ENCODE peak calls at places on chromosomes 16 and 17, in six cellular contexts. S is A549, Z is K562, A is HepG2, X is endothelial cell of umbilical vein, Q is GM12878. R is an unnamed sample.

GRCh38 chr16:2953706-2954105 is 10.4 kb upstream of the KREMEN2 start:
- DNase-seq in X (no peak), S (no peak), Q (no peak), Z (no peak), A (no peak), R (no peak)

GRCh38 chr16:58024673-58025350 is 742 bp upstream of the MMP15 start:
- DNase-seq in A (peak; percentile 92), Q (no peak), S (no peak), Z (peak; percentile 70), X (no peak), R (peak; percentile 37)

GRCh38 chr16:66265106-66265415 is 101.4 kb upstream of the CDH5 start:
- DNase-seq in A (no peak), X (no peak), Q (no peak), S (no peak), Z (no peak), R (no peak)

GRCh38 chr16:79093554-79093967 is 507.0 kb downstream of the MAF start:
- DNase-seq in S (no peak), X (no peak), A (no peak), Q (no peak), Z (no peak), R (peak; percentile 97)

GRCh38 chr17:32503251-32504165 is 16.7 kb downstream of the CDK5R1 start:
- DNase-seq in A (no peak), Q (peak; percentile 98), S (no peak), X (peak; percentile 35), Z (no peak), R (peak; percentile 71)

GRCh38 chr17:65564793-65565192 is 3.3 kb upstream of the AXIN2 start:
- DNase-seq in Q (no peak), S (no peak), A (peak; percentile 83), Z (no peak), X (no peak), R (no peak)

GRCh38 chr16:50902457-50902856 is 160.6 kb downstream of the CYLD start:
- DNase-seq in A (no peak), X (no peak), Q (no peak), S (no peak), Z (no peak), R (peak; percentile 40)

GRCh38 chr17:58831780-58832179 is 76.1 kb downstream of the PPM1E start:
- DNase-seq in S (no peak), Q (no peak), Z (no peak), X (no peak), A (no peak), R (no peak)

GRCh38 chr16:58048914-58049696 is 23.6 kb downstream of the MMP15 start:
- DNase-seq in Z (no peak), A (no peak), X (no peak), Q (no peak), S (no peak), R (no peak)

GRCh38 chr16:68985855-68986254 is 119.6 kb upstream of the HAS3 start:
- DNase-seq in A (no peak), Z (peak; percentile 43), X (no peak), S (no peak), Q (no peak), R (no peak)

GRCh38 chr17:75078097-75079022 is 9.4 kb upstream of the SLC16A5 start:
- DNase-seq in Z (no peak), Q (peak; percentile 40), A (no peak), S (peak; percentile 86), X (no peak), R (peak; percentile 57)

GRCh38 chr17:76914937-76915336 is 46.7 kb downstream of the MGAT5B start:
- DNase-seq in Q (no peak), Z (no peak), S (no peak), A (peak; percentile 82), X (no peak), R (no peak)

GRCh38 chr16:16045311-16045710 is 95.9 kb downstream of the ABCC1 start:
- DNase-seq in Z (no peak), X (no peak), A (no peak), S (no peak), Q (no peak), R (no peak)

DNA sequence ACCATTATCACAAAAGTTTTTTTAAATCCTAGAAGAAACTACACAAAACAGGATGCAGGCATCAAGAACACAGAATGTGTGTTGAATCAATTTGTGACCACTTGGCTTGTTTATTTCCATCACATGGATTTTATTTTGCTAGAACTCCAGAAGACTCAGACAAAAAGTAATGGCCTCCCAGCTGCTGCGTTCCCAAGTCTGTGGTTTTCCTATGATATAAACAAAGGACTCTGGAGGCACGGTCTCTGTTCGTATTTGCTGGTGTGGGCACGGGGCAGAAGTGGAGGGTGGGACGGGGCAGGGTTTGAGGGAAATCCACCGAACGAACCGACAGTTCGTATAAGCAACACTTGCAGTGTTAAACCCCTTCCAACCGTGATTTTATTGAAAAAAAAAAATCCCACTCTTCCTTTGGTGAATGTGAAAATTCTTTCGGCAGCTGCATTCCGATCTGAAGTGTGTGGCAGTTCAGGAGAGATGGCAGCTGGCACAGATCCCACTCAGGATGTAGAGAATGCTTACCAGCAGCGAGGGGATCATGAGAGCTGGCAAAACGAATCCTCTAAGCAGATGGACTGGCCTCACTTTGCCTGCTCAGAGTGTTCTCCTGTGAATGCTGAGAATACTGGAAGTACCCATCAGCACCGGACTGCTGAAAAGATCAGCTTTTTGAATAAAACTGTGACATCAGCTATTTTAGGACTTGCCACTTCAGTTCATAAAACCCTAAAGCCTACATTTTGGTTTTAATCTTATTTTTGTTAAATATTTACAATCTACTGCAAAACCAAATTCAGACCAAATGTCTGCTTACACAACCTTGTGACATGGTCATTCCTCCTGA is 165.2 kb downstream of the VPS53 start:
- DNase-seq in A (no peak), X (peak; percentile 84), S (no peak), Z (no peak), Q (no peak), R (no peak)
- TF ChIP-seq MAX in A (no peak), X (no peak), S (no peak), Z (no peak), Q (no peak), R (no peak)

DNA sequence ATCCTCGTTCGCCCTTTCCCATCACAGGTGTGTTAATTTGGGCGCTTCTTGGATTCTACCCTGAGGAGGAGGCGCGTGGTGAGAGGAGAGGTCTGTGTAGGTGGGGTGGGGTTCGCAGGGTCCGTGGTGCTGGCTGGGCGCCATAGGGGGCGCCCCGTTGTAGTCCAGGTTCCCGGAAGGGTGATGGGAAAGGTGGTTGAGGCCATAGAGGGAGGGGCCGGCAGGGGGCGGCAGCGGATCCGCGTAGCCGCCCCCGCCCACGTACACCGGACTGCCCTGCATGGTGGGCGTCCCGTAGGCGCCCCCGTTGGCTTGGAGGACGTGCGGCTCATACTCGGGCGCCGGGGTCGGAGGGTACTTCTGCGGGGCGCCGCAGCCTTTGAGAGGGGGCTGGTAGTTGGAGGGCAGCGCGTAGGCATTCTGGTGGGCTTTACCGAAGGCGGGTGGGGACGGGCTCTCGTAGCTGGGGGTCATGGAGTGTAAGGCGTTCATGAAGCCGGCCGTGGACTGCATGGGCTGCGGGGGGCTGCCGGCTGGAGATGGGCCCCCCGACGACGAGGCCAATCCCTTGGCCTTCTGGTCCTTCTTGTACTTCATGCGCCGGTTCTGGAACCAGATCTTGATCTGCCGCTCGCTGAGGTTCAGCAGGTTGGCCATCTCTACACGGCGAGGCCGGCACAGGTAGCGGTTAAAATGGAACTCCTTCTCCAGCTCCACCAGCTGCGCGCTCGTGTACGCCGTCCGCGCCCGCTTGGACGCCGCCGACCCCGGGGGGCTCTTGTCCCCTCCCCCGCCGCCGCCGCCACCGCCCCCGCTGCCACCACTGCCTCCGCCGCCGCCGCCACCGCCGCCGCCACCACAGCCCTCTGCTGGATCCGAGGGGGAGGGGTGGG is 5.7 kb upstream of the HOXB2 start:
- DNase-seq in X (no peak), A (no peak), Z (peak; percentile 43), Q (no peak), S (no peak), R (no peak)
- TF ChIP-seq CTCF in X (peak; percentile 20), A (no peak), Z (no peak), Q (no peak), S (peak; percentile 7), R (no peak)

DNA sequence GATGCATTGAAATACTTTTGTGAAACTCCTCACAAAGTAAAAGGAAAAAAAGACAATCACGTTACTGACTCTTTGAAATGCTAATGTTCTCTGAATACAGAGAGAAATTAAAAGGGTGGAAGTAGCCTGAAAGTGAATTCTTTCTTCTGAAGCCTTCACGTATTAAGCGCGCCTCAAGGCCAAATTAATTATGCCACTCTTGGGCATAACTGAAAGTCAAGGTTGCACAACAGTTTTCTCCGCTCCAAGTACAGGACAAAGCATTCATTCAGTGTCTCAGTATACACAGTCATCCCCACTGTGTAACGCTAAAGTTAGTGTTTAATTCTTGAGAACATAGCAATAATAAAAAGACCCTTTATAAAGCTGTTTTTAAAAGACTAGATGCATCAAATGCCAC is 21.5 kb downstream of the PARN start:
- DNase-seq in X (no peak), Z (no peak), S (no peak), Q (no peak), A (peak; percentile 77), R (no peak)
- TF ChIP-seq MYC in X (no peak), Z (no peak), S (no peak), Q (no peak), A (no peak), R (no peak)

GRCh38 chr17:41813699-41814124 is 908 bp downstream of the FKBP10 start:
- DNase-seq in S (no peak), X (no peak), Q (no peak), A (no peak), Z (no peak), R (no peak)

GRCh38 chr17:41810659-41811548 is 845 bp downstream of the P3H4 start:
- DNase-seq in S (no peak), X (no peak), Z (peak; percentile 39), A (no peak), Q (no peak), R (no peak)

GRCh38 chr17:41812176-41813038 is at the start of gene FKBP10:
- DNase-seq in S (peak; percentile 94), Q (no peak), A (peak; percentile 90), X (peak; percentile 79), Z (no peak), R (no peak)

GRCh38 chr17:41813039-41813680 is 356 bp downstream of the FKBP10 start:
- DNase-seq in Q (no peak), S (peak; percentile 31), A (no peak), Z (peak; percentile 3), X (no peak), R (no peak)

DNA sequence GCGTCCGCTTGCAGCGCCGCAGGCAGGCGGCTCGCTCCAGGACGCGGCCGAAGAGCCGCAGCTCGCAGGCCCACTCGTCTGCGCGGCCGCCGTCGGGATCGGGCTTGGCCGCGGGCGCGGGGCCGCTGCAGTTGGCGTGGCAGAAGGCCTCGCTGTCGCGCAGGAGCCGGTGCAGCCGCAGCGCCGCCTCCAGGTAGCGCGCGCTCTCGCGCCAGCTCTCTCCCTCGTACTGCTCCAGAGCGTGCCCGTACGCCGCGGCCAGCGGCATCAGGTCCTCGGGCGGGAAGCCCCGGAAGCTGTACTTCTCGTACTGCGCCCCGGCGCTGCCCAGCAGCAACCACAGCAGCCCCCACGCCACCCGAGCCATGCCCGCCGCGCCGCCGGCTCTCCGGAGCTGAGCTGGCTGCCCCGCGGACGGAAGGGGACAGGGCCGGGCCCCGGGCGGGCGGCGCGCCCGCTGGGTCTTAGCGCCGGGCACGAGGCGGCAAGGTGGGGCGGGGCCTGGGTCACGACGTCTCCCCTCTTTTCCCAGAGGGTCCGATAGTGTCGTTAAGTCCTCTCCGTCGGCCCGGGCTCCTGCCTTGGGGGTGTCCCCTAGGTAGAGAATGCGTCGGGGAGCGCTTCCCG is at the start of gene P3H4:
- DNase-seq in Z (peak; percentile 72), X (peak; percentile 84), S (peak; percentile 86), Q (no peak), A (peak; percentile 60), R (peak; percentile 80)
- TF ChIP-seq MAX in Z (no peak), X (no peak), S (peak; percentile 95), Q (peak; percentile 30), A (peak; percentile 93), R (peak; percentile 33)

GRCh38 chr16:54957403-54957802 is 26.7 kb downstream of the IRX5 start:
- DNase-seq in S (peak; percentile 38), A (peak; percentile 20), Q (no peak), X (no peak), Z (peak; percentile 76), R (peak; percentile 80)
- TF ChIP-seq CTCF in S (peak; percentile 56), A (peak; percentile 55), Q (peak; percentile 36), X (peak; percentile 30), Z (peak; percentile 60), R (peak; percentile 75)

GRCh38 chr16:11801481-11802021 is 4.5 kb upstream of the ZC3H7A start:
- DNase-seq in X (no peak), A (no peak), Z (no peak), Q (no peak), S (no peak), R (no peak)
- TF ChIP-seq MYC in X (no peak), A (no peak), Z (no peak), Q (no peak), S (no peak), R (no peak)